ENCODE peak calls at places on chromosomes 1 and 21, in nine cellular contexts. I is RWPE1; K is GM04503; P is nephron progenitor cell; E is iris pigment epithelial cell; W is midbrain; R is activated CD4-positive, alpha-beta T cell treated with anti-CD3 and anti-CD28 coated beads for 24 hours; A is T-helper 17 cell; T is left colon. U is an unnamed sample.

GRCh38 chr1:28811766-28812668 is at the start of gene OPRD1:
- DNase-seq in E (peak), I (no peak), K (no peak), P (peak), T (no peak), R (no peak), W (no peak), A (no peak), U (no peak)

GRCh38 chr1:19204665-19205266 is 5.3 kb downstream of the UBR4 start:
- DNase-seq in T (no peak), R (no peak), P (no peak), E (peak), W (no peak), I (no peak), A (no peak), K (no peak), U (no peak)

GRCh38 chr1:162347281-162347680 is 29.4 kb downstream of the SPATA46 start:
- DNase-seq in T (no peak), R (no peak), E (no peak), I (no peak), K (no peak), W (no peak), A (no peak), P (no peak), U (no peak)

GRCh38 chr1:26694597-26695416 is 1.0 kb upstream of the ARID1A start:
- DNase-seq in P (no peak), T (no peak), E (no peak), K (no peak), I (no peak), W (no peak), A (no peak), R (peak), U (no peak)

GRCh38 chr1:58244872-58245271 is 301.7 kb downstream of the OMA1 start:
- DNase-seq in A (no peak), T (no peak), R (no peak), K (no peak), P (no peak), E (no peak), I (no peak), W (no peak), U (no peak)

GRCh38 chr1:202145325-202146140 is 996 bp upstream of the ARL8A start:
- DNase-seq in E (no peak), W (no peak), P (no peak), K (no peak), T (no peak), R (no peak), I (peak), A (no peak), U (no peak)

GRCh38 chr1:8142955-8143629 is 117.0 kb upstream of the ERRFI1 start:
- DNase-seq in A (no peak), R (no peak), I (no peak), E (peak), W (no peak), P (no peak), K (no peak), T (no peak), U (no peak)

GRCh38 chr1:21886486-21887215 is 50.5 kb downstream of the HSPG2 start:
- DNase-seq in W (no peak), R (no peak), K (no peak), P (no peak), E (no peak), A (no peak), I (no peak), T (no peak), U (no peak)

GRCh38 chr1:226637147-226637935 is 88.8 kb downstream of the STUM start:
- DNase-seq in P (peak), W (no peak), K (no peak), R (no peak), T (peak), I (no peak), E (peak), A (no peak), U (no peak)

GRCh38 chr1:224333309-224333926 is 3.4 kb upstream of the NVL start:
- DNase-seq in T (no peak), I (peak), P (no peak), E (peak), W (peak), A (no peak), R (no peak), K (peak), U (no peak)

GRCh38 chr21:14382486-14382834 is 486 bp downstream of the HSPA13 start:
- DNase-seq in W (no peak), R (peak), T (no peak), A (no peak), K (no peak), E (peak), I (peak), P (no peak), U (no peak)

GRCh38 chr1:183279835-183280234 is 93.8 kb downstream of the LAMC2 start:
- DNase-seq in R (no peak), I (peak), E (peak), W (no peak), P (no peak), T (no peak), K (peak), A (no peak), U (no peak)

GRCh38 chr1:170164103-170164763 is 18.5 kb downstream of the NTMT2 start:
- DNase-seq in T (no peak), R (no peak), P (no peak), E (no peak), W (no peak), K (no peak), A (no peak), I (no peak), U (no peak)

GRCh38 chr1:237953238-237953637 is 62.5 kb upstream of the ZP4 start:
- DNase-seq in E (no peak), W (no peak), A (no peak), P (no peak), R (no peak), T (no peak), K (no peak), I (no peak), U (no peak)

GRCh38 chr1:161096514-161096913 is 1.6 kb upstream of the KLHDC9 start:
- DNase-seq in I (peak), E (peak), R (no peak), W (no peak), T (peak), A (no peak), P (no peak), K (no peak), U (no peak)

GRCh38 chr1:50724626-50725286 is 235.3 kb downstream of the FAF1 start:
- DNase-seq in T (no peak), P (no peak), A (no peak), I (no peak), E (peak), K (no peak), W (no peak), R (no peak), U (no peak)

GRCh38 chr1:203521071-203521794 is 27.3 kb downstream of the OPTC start:
- DNase-seq in P (no peak), A (no peak), T (no peak), R (no peak), K (no peak), I (no peak), E (no peak), W (no peak), U (no peak)

GRCh38 chr1:245695211-245695610 is 540.4 kb downstream of the KIF26B start:
- DNase-seq in I (no peak), R (no peak), W (no peak), T (no peak), P (no peak), A (no peak), K (no peak), E (no peak), U (no peak)

GRCh38 chr21:41713495-41714281 is 53.2 kb downstream of the RIPK4 start:
- DNase-seq in A (no peak), W (no peak), P (no peak), T (no peak), R (no peak), I (no peak), E (no peak), K (no peak), U (no peak)

GRCh38 chr1:232111616-232112015 is 485.0 kb downstream of the DISC1 start:
- DNase-seq in R (no peak), I (no peak), K (no peak), P (no peak), A (no peak), E (no peak), T (no peak), W (no peak), U (no peak)

GRCh38 chr1:41902125-41902524 is 16.6 kb downstream of the HIVEP3 start:
- DNase-seq in R (no peak), P (peak), K (peak), E (peak), T (no peak), I (peak), W (no peak), A (no peak), U (no peak)

GRCh38 chr1:204961765-204962419 is 81.1 kb upstream of the CNTN2 start:
- DNase-seq in A (no peak), R (no peak), W (no peak), T (no peak), P (no peak), E (no peak), I (no peak), K (no peak), U (no peak)

GRCh38 chr1:238141295-238141694 is 250.6 kb upstream of the ZP4 start:
- DNase-seq in T (no peak), A (no peak), P (no peak), K (no peak), W (no peak), R (no peak), I (no peak), E (no peak), U (no peak)

GRCh38 chr1:220962031-220962751 is 82.9 kb downstream of the HLX start:
- DNase-seq in A (no peak), P (no peak), I (peak), R (no peak), K (peak), W (no peak), T (no peak), E (peak), U (no peak)

GRCh38 chr1:211133393-211133840 is 531 bp downstream of the KCNH1 start:
- DNase-seq in E (peak), T (no peak), K (no peak), P (peak), R (peak), I (no peak), W (peak), A (peak), U (no peak)

GRCh38 chr1:7953850-7954609 is 7.5 kb upstream of the PARK7 start:
- DNase-seq in E (peak), R (peak), T (peak), K (no peak), P (no peak), A (peak), I (peak), W (peak), U (no peak)

GRCh38 chr1:35929730-35930592 is 944 bp upstream of the AGO3 start:
- DNase-seq in P (peak), K (no peak), E (peak), A (peak), R (no peak), I (peak), T (peak), W (no peak), U (no peak)

GRCh38 chr1:31605908-31606427 is 11.5 kb upstream of the HCRTR1 start:
- DNase-seq in E (peak), K (no peak), I (no peak), P (no peak), A (no peak), T (no peak), W (no peak), R (no peak), U (no peak)

GRCh38 chr1:44532567-44532944 is 127.5 kb downstream of the RNF220 start:
- DNase-seq in A (no peak), E (no peak), I (no peak), T (no peak), K (no peak), R (no peak), W (peak), P (no peak), U (no peak)

GRCh38 chr1:38326135-38326534 is 279.5 kb upstream of the POU3F1 start:
- DNase-seq in P (no peak), K (no peak), T (no peak), E (no peak), I (no peak), W (no peak), R (no peak), A (no peak), U (no peak)

GRCh38 chr1:15033264-15033663 is 120.3 kb upstream of the TMEM51 start:
- DNase-seq in K (no peak), R (no peak), A (no peak), T (no peak), E (peak), W (no peak), I (no peak), P (no peak), U (no peak)

GRCh38 chr1:94716966-94717365 is 103.2 kb upstream of the SLC44A3 start:
- DNase-seq in A (no peak), E (peak), T (no peak), W (no peak), P (no peak), R (no peak), I (no peak), K (no peak), U (no peak)

GRCh38 chr1:110526189-110526588 is 7.2 kb upstream of the KCNA10 start:
- DNase-seq in K (no peak), I (no peak), W (no peak), T (no peak), A (no peak), P (no peak), R (no peak), E (no peak), U (no peak)

GRCh38 chr1:175176246-175176645 is 16.3 kb downstream of the KIAA0040 start:
- DNase-seq in E (no peak), R (no peak), W (no peak), K (no peak), P (no peak), T (no peak), A (no peak), I (no peak), U (no peak)

GRCh38 chr1:42784547-42784945 is 245 bp upstream of the TMEM269 start:
- DNase-seq in E (no peak), T (no peak), K (no peak), R (no peak), W (no peak), A (no peak), P (no peak), I (no peak), U (no peak)